ENCODE peak calls at places on chromosome 4, in seven cellular contexts. One of them, this sample, is unnamed.
A peak's percentile ranks its signal among the peaks of the same experiment; 100 is the strongest.

GRCh38 chr4:151359576-151359975 is 34.2 kb upstream of the SH3D19 start:
- DNase-seq in mammary epithelial cell: no peak
- DNase-seq in heart right ventricle: no peak
- DNase-seq in heart left ventricle: no peak
- DNase-seq in tibial nerve: no peak
- DNase-seq in suprapubic skin: no peak
- DNase-seq in fibroblast of the aortic adventitia: no peak
- DNase-seq in this sample: no peak

GRCh38 chr4:1250921-1251772 is 2.2 kb upstream of the CTBP1 start:
- DNase-seq in mammary epithelial cell: no peak
- DNase-seq in heart right ventricle: no peak
- DNase-seq in heart left ventricle: no peak
- DNase-seq in tibial nerve: no peak
- DNase-seq in suprapubic skin: peak; percentile 61
- DNase-seq in fibroblast of the aortic adventitia: no peak
- DNase-seq in this sample: no peak

GRCh38 chr4:127623755-127624087 is 9.0 kb upstream of the INTU start:
- DNase-seq in mammary epithelial cell: peak; percentile 45
- DNase-seq in heart right ventricle: no peak
- DNase-seq in heart left ventricle: no peak
- DNase-seq in tibial nerve: no peak
- DNase-seq in suprapubic skin: no peak
- DNase-seq in fibroblast of the aortic adventitia: peak; percentile 27
- DNase-seq in this sample: peak; percentile 57

GRCh38 chr4:142449771-142450373 is 396.2 kb downstream of the INPP4B start:
- DNase-seq in mammary epithelial cell: no peak
- DNase-seq in heart right ventricle: no peak
- DNase-seq in heart left ventricle: peak; percentile 31
- DNase-seq in tibial nerve: no peak
- DNase-seq in suprapubic skin: no peak
- DNase-seq in fibroblast of the aortic adventitia: peak; percentile 16
- DNase-seq in this sample: no peak

GRCh38 chr4:3672465-3672831 is 93.7 kb upstream of the ADRA2C start:
- DNase-seq in mammary epithelial cell: no peak
- DNase-seq in heart right ventricle: no peak
- DNase-seq in heart left ventricle: no peak
- DNase-seq in tibial nerve: no peak
- DNase-seq in suprapubic skin: peak; percentile 10
- DNase-seq in fibroblast of the aortic adventitia: no peak
- DNase-seq in this sample: no peak

GRCh38 chr4:10296730-10297129 is 160.5 kb downstream of the ZNF518B start:
- DNase-seq in mammary epithelial cell: peak; percentile 71
- DNase-seq in heart right ventricle: no peak
- DNase-seq in heart left ventricle: no peak
- DNase-seq in tibial nerve: no peak
- DNase-seq in suprapubic skin: no peak
- DNase-seq in fibroblast of the aortic adventitia: peak; percentile 57
- DNase-seq in this sample: no peak

GRCh38 chr4:10074767-10075105 is 41.9 kb downstream of the WDR1 start:
- DNase-seq in mammary epithelial cell: peak; percentile 46
- DNase-seq in heart right ventricle: no peak
- DNase-seq in heart left ventricle: no peak
- DNase-seq in tibial nerve: no peak
- DNase-seq in suprapubic skin: no peak
- DNase-seq in fibroblast of the aortic adventitia: peak; percentile 20
- DNase-seq in this sample: peak; percentile 88

GRCh38 chr4:123827511-123827910 is 430.9 kb downstream of the SPRY1 start:
- DNase-seq in mammary epithelial cell: no peak
- DNase-seq in heart right ventricle: no peak
- DNase-seq in heart left ventricle: no peak
- DNase-seq in tibial nerve: no peak
- DNase-seq in suprapubic skin: no peak
- DNase-seq in fibroblast of the aortic adventitia: no peak
- DNase-seq in this sample: no peak

GRCh38 chr4:187417761-187418160 is 577.8 kb upstream of the ZFP42 start:
- DNase-seq in mammary epithelial cell: peak; percentile 25
- DNase-seq in heart right ventricle: no peak
- DNase-seq in heart left ventricle: no peak
- DNase-seq in tibial nerve: no peak
- DNase-seq in suprapubic skin: no peak
- DNase-seq in fibroblast of the aortic adventitia: no peak
- DNase-seq in this sample: no peak

GRCh38 chr4:108763226-108763593 is 357 bp upstream of the ETNPPL start:
- DNase-seq in mammary epithelial cell: no peak
- DNase-seq in heart right ventricle: no peak
- DNase-seq in heart left ventricle: no peak
- DNase-seq in tibial nerve: no peak
- DNase-seq in suprapubic skin: no peak
- DNase-seq in fibroblast of the aortic adventitia: no peak
- DNase-seq in this sample: no peak

GRCh38 chr4:184822356-184822755 is 3.4 kb downstream of the ACSL1 start:
- DNase-seq in mammary epithelial cell: no peak
- DNase-seq in heart right ventricle: no peak
- DNase-seq in heart left ventricle: no peak
- DNase-seq in tibial nerve: no peak
- DNase-seq in suprapubic skin: no peak
- DNase-seq in fibroblast of the aortic adventitia: no peak
- DNase-seq in this sample: no peak
- H3K4me3 ChIP-seq in mammary epithelial cell: no peak overlapping the region
- H3K4me3 ChIP-seq in heart right ventricle: no peak overlapping the region
- H3K4me3 ChIP-seq in heart left ventricle: no peak overlapping the region
- H3K4me3 ChIP-seq in tibial nerve: no peak overlapping the region
- H3K4me3 ChIP-seq in suprapubic skin: no peak overlapping the region
- H3K4me3 ChIP-seq in fibroblast of the aortic adventitia: no peak overlapping the region
- H3K4me3 ChIP-seq in this sample: no peak overlapping the region

DNA sequence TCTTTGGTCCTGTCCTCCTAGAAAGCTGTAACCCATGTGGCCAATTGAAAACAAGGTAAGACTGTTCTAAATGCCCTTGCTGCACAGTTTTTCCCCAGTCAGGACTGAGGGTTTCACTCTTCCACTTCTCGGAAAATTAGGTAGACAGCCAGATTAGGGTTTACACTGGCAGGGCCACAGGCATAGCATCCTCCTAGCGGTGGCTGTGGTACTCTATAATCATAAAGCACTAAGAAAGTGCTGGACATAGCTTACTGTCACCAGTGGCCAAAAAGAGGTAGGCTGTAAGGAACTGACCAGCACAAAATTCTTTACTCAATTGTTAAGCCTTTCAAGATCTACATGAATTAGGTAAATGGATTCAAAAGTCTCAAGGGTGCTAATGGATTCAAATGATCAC is 11.6 kb upstream of the USP46 start:
- DNase-seq in mammary epithelial cell: no peak
- DNase-seq in heart right ventricle: no peak
- DNase-seq in heart left ventricle: no peak
- DNase-seq in tibial nerve: no peak
- DNase-seq in suprapubic skin: no peak
- DNase-seq in fibroblast of the aortic adventitia: no peak
- DNase-seq in this sample: no peak
- TF ChIP-seq CTCF in mammary epithelial cell: no peak
- TF ChIP-seq CTCF in heart right ventricle: no peak
- TF ChIP-seq CTCF in heart left ventricle: no peak
- TF ChIP-seq CTCF in tibial nerve: no peak
- TF ChIP-seq CTCF in suprapubic skin: no peak
- TF ChIP-seq CTCF in fibroblast of the aortic adventitia: peak; percentile 19
- TF ChIP-seq CTCF in this sample: peak; percentile 5

GRCh38 chr4:162164881-162165528 is 1.2 kb upstream of the FSTL5 start:
- DNase-seq in mammary epithelial cell: peak; percentile 6
- DNase-seq in heart right ventricle: no peak
- DNase-seq in heart left ventricle: no peak
- DNase-seq in tibial nerve: no peak
- DNase-seq in suprapubic skin: no peak
- DNase-seq in fibroblast of the aortic adventitia: no peak
- DNase-seq in this sample: no peak
- H3K4me3 ChIP-seq in mammary epithelial cell: no peak overlapping the region
- H3K4me3 ChIP-seq in heart right ventricle: peak overlapping the region; percentile 10
- H3K4me3 ChIP-seq in heart left ventricle: no peak overlapping the region
- H3K4me3 ChIP-seq in tibial nerve: no peak overlapping the region
- H3K4me3 ChIP-seq in suprapubic skin: no peak overlapping the region
- H3K4me3 ChIP-seq in fibroblast of the aortic adventitia: no peak overlapping the region
- H3K4me3 ChIP-seq in this sample: peak overlapping the region; percentile 67

DNA sequence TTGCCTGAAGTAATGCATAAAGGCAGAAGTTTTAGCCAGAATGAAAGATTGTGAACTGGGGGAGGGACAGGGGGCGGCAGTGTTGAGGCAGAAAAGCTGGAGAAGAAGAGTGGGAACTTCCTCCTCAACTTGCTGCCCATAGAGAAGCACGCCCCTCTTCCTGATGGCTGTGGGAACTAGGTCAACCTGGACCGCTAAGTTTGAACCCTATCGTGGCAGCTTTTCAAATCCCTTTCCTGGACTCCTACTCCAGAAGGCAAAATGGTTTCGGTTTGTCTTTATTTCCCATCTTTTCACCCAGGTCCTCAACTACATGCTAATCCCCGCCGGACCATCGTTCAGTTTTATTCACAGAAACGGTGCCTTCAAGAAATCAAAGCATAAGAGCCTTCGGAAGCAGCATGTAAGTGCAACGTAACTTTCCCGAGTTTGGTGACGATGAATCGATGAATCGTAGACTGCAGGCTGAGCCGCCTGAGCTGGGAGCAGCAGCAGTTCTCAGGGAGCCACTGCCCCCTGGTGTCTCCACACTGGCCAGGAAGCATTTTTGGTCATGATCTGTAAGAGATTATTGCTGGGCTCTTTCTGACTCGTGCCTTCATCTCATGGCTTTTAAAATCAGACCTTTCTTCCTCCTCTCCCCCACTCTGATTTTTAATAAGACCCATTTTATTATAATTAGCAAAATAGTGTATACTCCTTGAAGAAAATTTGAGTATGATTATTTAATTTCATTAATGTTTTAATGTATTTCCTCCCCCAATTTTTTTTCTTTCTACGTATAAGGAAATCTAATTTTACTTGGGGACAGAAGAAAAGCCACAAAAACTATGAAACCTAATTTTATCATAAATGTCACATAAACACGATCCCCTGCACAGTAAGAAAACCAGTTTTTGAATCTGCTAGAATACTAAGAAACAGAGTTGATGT is 21.4 kb downstream of the SPINK2 start:
- DNase-seq in mammary epithelial cell: peak; percentile 70
- DNase-seq in heart right ventricle: peak; percentile 85
- DNase-seq in heart left ventricle: peak; percentile 84
- DNase-seq in tibial nerve: peak; percentile 66
- DNase-seq in suprapubic skin: peak; percentile 81
- DNase-seq in fibroblast of the aortic adventitia: peak; percentile 87
- DNase-seq in this sample: peak; percentile 94
- TF ChIP-seq CTCF in mammary epithelial cell: peak; percentile 95
- TF ChIP-seq CTCF in heart right ventricle: peak; percentile 93
- TF ChIP-seq CTCF in heart left ventricle: peak; percentile 97
- TF ChIP-seq CTCF in tibial nerve: peak; percentile 78
- TF ChIP-seq CTCF in suprapubic skin: peak; percentile 86
- TF ChIP-seq CTCF in fibroblast of the aortic adventitia: peak; percentile 97
- TF ChIP-seq CTCF in this sample: peak; percentile 99

GRCh38 chr4:158825443-158826036 is 56.7 kb downstream of the FNIP2 start:
- DNase-seq in mammary epithelial cell: no peak
- DNase-seq in heart right ventricle: no peak
- DNase-seq in heart left ventricle: no peak
- DNase-seq in tibial nerve: no peak
- DNase-seq in suprapubic skin: no peak
- DNase-seq in fibroblast of the aortic adventitia: no peak
- DNase-seq in this sample: no peak
- H3K4me3 ChIP-seq in mammary epithelial cell: no peak overlapping the region
- H3K4me3 ChIP-seq in heart right ventricle: no peak overlapping the region
- H3K4me3 ChIP-seq in heart left ventricle: no peak overlapping the region
- H3K4me3 ChIP-seq in tibial nerve: no peak overlapping the region
- H3K4me3 ChIP-seq in suprapubic skin: no peak overlapping the region
- H3K4me3 ChIP-seq in fibroblast of the aortic adventitia: no peak overlapping the region
- H3K4me3 ChIP-seq in this sample: no peak overlapping the region

DNA sequence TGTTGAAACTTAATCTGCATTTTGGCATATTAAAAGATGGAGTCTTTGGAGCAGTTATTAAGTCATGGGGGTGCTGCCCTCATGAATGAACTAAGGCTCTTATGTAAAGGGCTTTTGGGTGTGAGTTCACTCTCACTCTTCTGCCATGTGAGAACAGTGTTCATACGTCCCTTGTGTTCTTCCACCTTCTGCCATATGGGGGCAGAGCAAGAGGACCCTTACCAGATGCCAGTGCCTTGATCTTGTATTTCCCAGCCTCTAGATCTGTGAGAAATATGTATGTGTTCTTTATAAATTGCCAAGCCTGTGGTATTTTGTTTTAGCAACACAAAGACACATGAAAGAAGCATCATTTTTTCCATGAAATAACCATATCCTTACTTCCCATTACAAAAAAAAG is 213.9 kb downstream of the SPOCK3 start:
- DNase-seq in mammary epithelial cell: no peak
- DNase-seq in heart right ventricle: no peak
- DNase-seq in heart left ventricle: no peak
- DNase-seq in tibial nerve: no peak
- DNase-seq in suprapubic skin: no peak
- DNase-seq in fibroblast of the aortic adventitia: peak; percentile 8
- DNase-seq in this sample: peak; percentile 43
- TF ChIP-seq CTCF in mammary epithelial cell: peak; percentile 27
- TF ChIP-seq CTCF in heart right ventricle: no peak
- TF ChIP-seq CTCF in heart left ventricle: no peak
- TF ChIP-seq CTCF in tibial nerve: no peak
- TF ChIP-seq CTCF in suprapubic skin: no peak
- TF ChIP-seq CTCF in fibroblast of the aortic adventitia: peak; percentile 33
- TF ChIP-seq CTCF in this sample: peak; percentile 62

GRCh38 chr4:155615054-155615887 is 51.4 kb upstream of the GUCY1A1 start:
- DNase-seq in mammary epithelial cell: no peak
- DNase-seq in heart right ventricle: no peak
- DNase-seq in heart left ventricle: no peak
- DNase-seq in tibial nerve: no peak
- DNase-seq in suprapubic skin: no peak
- DNase-seq in fibroblast of the aortic adventitia: no peak
- DNase-seq in this sample: no peak
- H3K4me3 ChIP-seq in mammary epithelial cell: no peak overlapping the region
- H3K4me3 ChIP-seq in heart right ventricle: no peak overlapping the region
- H3K4me3 ChIP-seq in heart left ventricle: no peak overlapping the region
- H3K4me3 ChIP-seq in tibial nerve: no peak overlapping the region
- H3K4me3 ChIP-seq in suprapubic skin: no peak overlapping the region
- H3K4me3 ChIP-seq in fibroblast of the aortic adventitia: no peak overlapping the region
- H3K4me3 ChIP-seq in this sample: no peak overlapping the region

GRCh38 chr4:18568600-18568999 is 547.0 kb upstream of the LCORL start:
- DNase-seq in mammary epithelial cell: no peak
- DNase-seq in heart right ventricle: no peak
- DNase-seq in heart left ventricle: no peak
- DNase-seq in tibial nerve: no peak
- DNase-seq in suprapubic skin: no peak
- DNase-seq in fibroblast of the aortic adventitia: peak; percentile 6
- DNase-seq in this sample: peak; percentile 15
- TF ChIP-seq CTCF in mammary epithelial cell: no peak
- TF ChIP-seq CTCF in heart right ventricle: peak; percentile 19
- TF ChIP-seq CTCF in heart left ventricle: peak; percentile 12
- TF ChIP-seq CTCF in tibial nerve: no peak
- TF ChIP-seq CTCF in suprapubic skin: no peak
- TF ChIP-seq CTCF in fibroblast of the aortic adventitia: no peak
- TF ChIP-seq CTCF in this sample: no peak

GRCh38 chr4:42732776-42733175 is 75.9 kb upstream of the ATP8A1 start:
- DNase-seq in mammary epithelial cell: no peak
- DNase-seq in heart right ventricle: no peak
- DNase-seq in heart left ventricle: no peak
- DNase-seq in tibial nerve: no peak
- DNase-seq in suprapubic skin: no peak
- DNase-seq in fibroblast of the aortic adventitia: no peak
- DNase-seq in this sample: no peak
- H3K4me3 ChIP-seq in mammary epithelial cell: no peak overlapping the region
- H3K4me3 ChIP-seq in heart right ventricle: no peak overlapping the region
- H3K4me3 ChIP-seq in heart left ventricle: no peak overlapping the region
- H3K4me3 ChIP-seq in tibial nerve: no peak overlapping the region
- H3K4me3 ChIP-seq in suprapubic skin: no peak overlapping the region
- H3K4me3 ChIP-seq in fibroblast of the aortic adventitia: no peak overlapping the region
- H3K4me3 ChIP-seq in this sample: no peak overlapping the region